ENCODE peak calls at places on chromosomes 11 and 22, in seven cellular contexts. L, T, P, D, F, U and W are unnamed samples.

GRCh38 chr11:128942807-128943430 is at the start of gene TP53AIP1:
- DNase-seq in U (no peak), P (no peak), D (no peak), F (no peak), T (no peak), L (no peak), W (no peak)

GRCh38 chr11:4480577-4481539 is 1.6 kb upstream of the OR52K1 start:
- DNase-seq in L (no peak), T (no peak), P (no peak), D (no peak), F (peak), U (no peak), W (no peak)

GRCh38 chr11:8807544-8808225 is 103.3 kb upstream of the AKIP1 start:
- DNase-seq in P (no peak), L (peak), U (no peak), D (no peak), F (peak), T (no peak), W (no peak)

GRCh38 chr11:8017894-8018741 is 31.0 kb downstream of the EIF3F start:
- DNase-seq in T (no peak), U (peak), F (no peak), L (no peak), P (no peak), D (no peak), W (peak)

GRCh38 chr11:112996924-112997323 is 35.7 kb downstream of the NCAM1 start:
- DNase-seq in U (no peak), P (no peak), F (no peak), L (no peak), D (no peak), T (no peak), W (no peak)

GRCh38 chr11:66856496-66857233 is at the start of gene LRFN4:
- DNase-seq in F (no peak), P (peak), T (no peak), U (no peak), L (peak), D (peak), W (no peak)

GRCh38 chr11:122746050-122746478 is 90.5 kb downstream of the UBASH3B start:
- DNase-seq in P (no peak), U (no peak), D (no peak), L (no peak), T (no peak), F (no peak), W (peak)

GRCh38 chr11:28529540-28530410 is 421.6 kb downstream of the METTL15 start:
- DNase-seq in F (peak), L (peak), P (no peak), U (no peak), T (no peak), D (no peak), W (no peak)

GRCh38 chr11:70112017-70112434 is 33.9 kb downstream of the ANO1 start:
- DNase-seq in D (no peak), U (no peak), L (no peak), F (no peak), T (no peak), P (no peak), W (no peak)

GRCh38 chr11:86079421-86079820 is 10.5 kb upstream of the PICALM start:
- DNase-seq in F (no peak), D (no peak), T (no peak), U (no peak), L (no peak), P (no peak), W (no peak)

GRCh38 chr22:19779685-19780268 is 19.2 kb downstream of the TBX1 start:
- DNase-seq in F (no peak), D (no peak), T (no peak), P (no peak), U (no peak), L (no peak), W (no peak)

GRCh38 chr22:36002861-36003260 is 25.8 kb downstream of the RBFOX2 start:
- DNase-seq in F (no peak), T (no peak), P (no peak), L (no peak), D (no peak), U (no peak), W (no peak)

GRCh38 chr11:8942518-8943066 is at the start of gene ASCL3:
- DNase-seq in F (no peak), D (no peak), P (no peak), T (no peak), U (no peak), L (no peak), W (no peak)

GRCh38 chr11:108933630-108934029 is 268.8 kb downstream of the DDX10 start:
- DNase-seq in L (no peak), P (no peak), U (no peak), T (no peak), D (no peak), F (no peak), W (no peak)

GRCh38 chr11:131762346-131763110 is 392.1 kb downstream of the NTM start:
- DNase-seq in T (no peak), L (no peak), P (no peak), D (no peak), U (no peak), F (no peak), W (no peak)

GRCh38 chr11:47510231-47510630 is 42.7 kb downstream of the CELF1 start:
- DNase-seq in U (no peak), L (no peak), D (no peak), T (no peak), P (no peak), F (no peak), W (no peak)

GRCh38 chr22:49779853-49780271 is 47.8 kb downstream of the BRD1 start:
- DNase-seq in U (no peak), L (no peak), T (no peak), F (no peak), D (no peak), P (no peak), W (no peak)

GRCh38 chr11:75577198-75577597 is 15.1 kb downstream of the SERPINH1 start:
- DNase-seq in P (no peak), L (no peak), T (no peak), D (peak), U (peak), F (no peak), W (no peak)

GRCh38 chr11:100619484-100619883 is 67.6 kb upstream of the ARHGAP42 start:
- DNase-seq in D (no peak), U (no peak), T (peak), P (no peak), L (no peak), F (peak), W (no peak)

GRCh38 chr11:98616256-98616655 is 404.5 kb upstream of the CNTN5 start:
- DNase-seq in F (no peak), P (no peak), L (no peak), D (no peak), U (no peak), T (no peak), W (no peak)

GRCh38 chr11:77473001-77473800 is 693 bp downstream of the PAK1 start:
- DNase-seq in P (peak), U (peak), F (no peak), D (peak), L (peak), T (no peak), W (peak)

GRCh38 chr11:2302844-2303626 is 1.2 kb downstream of the TSPAN32 start:
- DNase-seq in F (no peak), D (no peak), L (no peak), T (no peak), U (no peak), P (peak), W (peak)

GRCh38 chr11:101327908-101328307 is 198.3 kb upstream of the PGR start:
- DNase-seq in D (no peak), P (no peak), F (no peak), T (no peak), L (no peak), U (no peak), W (no peak)